ENCODE peak calls at places on chromosomes 11 and 22, in five cellular contexts. H is hepatocyte, P is GM23338, A is lower lobe of right lung, F is foreskin fibroblast. K is an unnamed sample.

GRCh38 chr11:32288276-32288675 is 147.1 kb downstream of the WT1 start:
- DNase-seq in H (no peak), P (peak; percentile 59), A (no peak), F (no peak), K (no peak)

GRCh38 chr11:113247231-113247630 is 67.2 kb upstream of the TTC12 start:
- DNase-seq in H (no peak), P (peak; percentile 31), A (no peak), F (no peak), K (no peak)

GRCh38 chr22:39992088-39992826 is 2.5 kb upstream of the FAM83F start:
- DNase-seq in H (no peak), P (no peak), A (no peak), F (no peak), K (no peak)

GRCh38 chr22:44582016-44582415 is 84.0 kb upstream of the RTL6 start:
- DNase-seq in H (no peak), P (no peak), A (peak; percentile 24), F (no peak), K (no peak)

GRCh38 chr22:45503071-45503815 is 560 bp downstream of the FBLN1 start:
- DNase-seq in H (no peak), P (peak; percentile 68), A (peak; percentile 33), F (no peak), K (peak; percentile 30)

GRCh38 chr22:22769434-22770279 is 118.0 kb upstream of the IGLL5 start:
- DNase-seq in H (no peak), P (no peak), A (no peak), F (no peak), K (no peak)

GRCh38 chr22:30197389-30197788 is 49.2 kb downstream of the LIF start:
- DNase-seq in H (no peak), P (no peak), A (no peak), F (no peak), K (no peak)

GRCh38 chr22:20433191-20433590 is 4.4 kb downstream of the SCARF2 start:
- DNase-seq in H (peak; percentile 4), P (no peak), A (peak; percentile 24), F (no peak), K (no peak)

GRCh38 chr22:47575291-47575690 is 812.8 kb downstream of the TBC1D22A start:
- DNase-seq in H (no peak), P (no peak), A (no peak), F (no peak), K (no peak)

GRCh38 chr11:27485930-27486773 is 13.6 kb upstream of the LGR4 start:
- DNase-seq in H (peak; percentile 67), P (peak; percentile 81), A (no peak), F (peak; percentile 41), K (no peak)

GRCh38 chr11:78161937-78162336 is 22.5 kb upstream of the ALG8 start:
- DNase-seq in H (no peak), P (no peak), A (no peak), F (peak; percentile 19), K (no peak)

GRCh38 chr11:82682003-82682751 is 51.5 kb downstream of the FAM181B start:
- DNase-seq in H (peak; percentile 77), P (peak; percentile 88), A (no peak), F (peak; percentile 32), K (peak; percentile 38)

GRCh38 chr11:12100886-12101285 is 9.5 kb upstream of the MICAL2 start:
- DNase-seq in H (no peak), P (no peak), A (peak; percentile 79), F (no peak), K (no peak)

GRCh38 chr11:75346912-75347647 is 4.4 kb downstream of the ARRB1 start:
- DNase-seq in H (no peak), P (no peak), A (peak; percentile 76), F (peak; percentile 58), K (no peak)

GRCh38 chr11:47659273-47659672 is 16.9 kb upstream of the MTCH2 start:
- DNase-seq in H (no peak), P (no peak), A (no peak), F (no peak), K (no peak)

GRCh38 chr11:35541621-35542375 is 16.4 kb upstream of the PAMR1 start:
- DNase-seq in H (peak; percentile 73), P (no peak), A (no peak), F (peak; percentile 78), K (no peak)

GRCh38 chr11:102780491-102780918 is at the start of gene MMP10:
- DNase-seq in H (peak; percentile 41), P (peak; percentile 86), A (no peak), F (peak; percentile 63), K (no peak)

GRCh38 chr11:30143098-30143705 is 87.6 kb upstream of the FSHB start:
- DNase-seq in H (peak; percentile 51), P (peak; percentile 80), A (no peak), F (no peak), K (peak; percentile 13)

GRCh38 chr22:43376765-43377485 is 33.8 kb upstream of the SCUBE1 start:
- DNase-seq in H (no peak), P (no peak), A (no peak), F (no peak), K (no peak)

GRCh38 chr11:87819141-87819540 is 356.1 kb downstream of the RAB38 start:
- DNase-seq in H (no peak), P (no peak), A (no peak), F (no peak), K (no peak)

GRCh38 chr11:116962108-116962507 is 124.7 kb upstream of the APOA1 start:
- DNase-seq in H (no peak), P (peak; percentile 13), A (no peak), F (peak; percentile 42), K (no peak)

DNA sequence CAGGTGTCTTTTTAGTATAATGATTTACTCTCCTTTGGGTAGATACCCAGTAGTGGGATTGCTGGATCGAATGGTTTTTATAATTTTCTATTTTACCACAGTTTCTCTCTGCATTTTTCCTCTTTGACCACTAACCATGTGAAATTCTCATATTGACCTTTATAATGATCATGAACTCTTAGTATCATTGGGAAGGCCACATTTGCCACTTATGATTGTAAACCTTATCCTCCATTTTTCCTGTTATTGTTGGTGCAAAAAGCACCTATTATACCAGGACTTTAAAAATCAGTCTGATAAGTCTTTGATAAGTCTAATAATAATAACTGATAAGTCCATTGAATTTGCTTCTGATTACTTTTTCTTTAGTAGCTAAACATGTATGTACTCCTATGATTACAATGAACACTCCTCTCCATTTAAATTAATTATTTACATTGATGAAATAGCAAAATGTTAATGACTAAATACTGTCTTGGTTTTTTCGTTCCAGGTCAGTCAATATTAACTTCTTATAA is 9.6 kb downstream of the NEAT1 start:
- DNase-seq in H (no peak), P (no peak), A (no peak), F (no peak), K (no peak)
- H3K4me3 ChIP-seq in H (no peak overlapping the region), P (no peak overlapping the region), A (peak overlapping the region; percentile 91), F (peak overlapping the region; percentile 20), K (no peak overlapping the region)

GRCh38 chr11:64340671-64341335 is 799 bp downstream of the CCDC88B start:
- DNase-seq in H (peak; percentile 34), P (peak; percentile 90), A (peak; percentile 83), F (no peak), K (peak; percentile 31)
- TF ChIP-seq CTCF in H (no peak), P (peak; percentile 56), A (no peak), F (no peak), K (peak; percentile 35)

DNA sequence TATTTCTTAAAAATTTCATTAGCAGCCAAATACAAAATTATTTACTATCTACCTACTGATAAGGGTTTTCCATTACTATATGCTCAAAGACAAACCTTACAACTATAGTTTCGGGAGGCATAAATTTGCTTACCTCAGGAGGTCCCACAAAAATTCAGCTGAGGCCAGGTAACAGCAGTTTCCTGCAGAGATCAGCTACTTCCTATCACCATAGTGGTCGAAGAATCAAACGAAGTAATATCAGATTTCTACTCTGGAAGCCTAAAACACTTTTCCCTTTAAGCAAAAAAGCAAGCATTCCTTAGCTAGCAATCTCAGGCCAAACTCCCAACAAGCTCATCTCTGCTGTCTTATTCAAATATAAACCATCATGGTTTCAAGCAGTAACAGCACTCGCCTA is 3.1 kb downstream of the NAP1L4 start:
- DNase-seq in H (no peak), P (no peak), A (no peak), F (no peak), K (no peak)
- H3K4me3 ChIP-seq in H (peak overlapping the region; percentile 77), P (peak overlapping the region; percentile 99), A (peak overlapping the region; percentile 89), F (peak overlapping the region; percentile 87), K (no peak overlapping the region)

GRCh38 chr11:133619973-133620372 is 87.7 kb upstream of the OPCML start:
- DNase-seq in H (peak; percentile 30), P (peak; percentile 29), A (no peak), F (no peak), K (peak; percentile 40)
- TF ChIP-seq CTCF in H (peak; percentile 50), P (peak; percentile 62), A (no peak), F (no peak), K (peak; percentile 40)

DNA sequence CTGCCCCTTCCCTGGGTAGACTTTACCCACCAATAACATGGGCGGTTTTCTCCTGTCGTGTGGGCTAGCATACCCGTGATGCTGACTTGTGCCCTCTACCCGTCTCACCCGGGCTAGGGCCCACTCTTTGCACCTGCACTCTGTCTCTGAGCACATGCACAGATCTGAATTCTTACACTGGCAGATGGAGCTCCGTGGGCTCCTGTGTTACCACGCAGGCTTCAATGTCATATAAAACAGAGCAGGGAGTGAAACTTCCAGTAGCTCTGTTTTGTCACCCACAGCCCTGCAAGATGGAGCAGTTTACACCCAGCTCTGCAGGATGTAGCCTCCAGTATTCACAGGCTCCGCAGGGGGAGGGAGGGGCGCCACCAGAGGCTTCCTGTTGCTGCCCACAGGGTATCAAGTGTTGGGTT is 1.7 kb downstream of the DGKZ start:
- DNase-seq in H (no peak), P (no peak), A (no peak), F (no peak), K (no peak)
- H3K4me3 ChIP-seq in H (no peak overlapping the region), P (peak overlapping the region; percentile 80), A (peak overlapping the region; percentile 75), F (peak overlapping the region; percentile 82), K (no peak overlapping the region)

GRCh38 chr22:42270512-42271190 is at the start of gene TCF20:
- DNase-seq in H (peak; percentile 91), P (peak; percentile 89), A (peak; percentile 84), F (peak; percentile 64), K (peak; percentile 78)

GRCh38 chr22:42270178-42270511 is 308 bp downstream of the TCF20 start:
- DNase-seq in H (no peak), P (peak; percentile 70), A (no peak), F (no peak), K (peak; percentile 57)

GRCh38 chr22:42271191-42271813 is 849 bp upstream of the TCF20 start:
- DNase-seq in H (no peak), P (no peak), A (no peak), F (no peak), K (no peak)

GRCh38 chr22:42268852-42269406 is 1.5 kb downstream of the TCF20 start:
- DNase-seq in H (no peak), P (no peak), A (no peak), F (no peak), K (no peak)

DNA sequence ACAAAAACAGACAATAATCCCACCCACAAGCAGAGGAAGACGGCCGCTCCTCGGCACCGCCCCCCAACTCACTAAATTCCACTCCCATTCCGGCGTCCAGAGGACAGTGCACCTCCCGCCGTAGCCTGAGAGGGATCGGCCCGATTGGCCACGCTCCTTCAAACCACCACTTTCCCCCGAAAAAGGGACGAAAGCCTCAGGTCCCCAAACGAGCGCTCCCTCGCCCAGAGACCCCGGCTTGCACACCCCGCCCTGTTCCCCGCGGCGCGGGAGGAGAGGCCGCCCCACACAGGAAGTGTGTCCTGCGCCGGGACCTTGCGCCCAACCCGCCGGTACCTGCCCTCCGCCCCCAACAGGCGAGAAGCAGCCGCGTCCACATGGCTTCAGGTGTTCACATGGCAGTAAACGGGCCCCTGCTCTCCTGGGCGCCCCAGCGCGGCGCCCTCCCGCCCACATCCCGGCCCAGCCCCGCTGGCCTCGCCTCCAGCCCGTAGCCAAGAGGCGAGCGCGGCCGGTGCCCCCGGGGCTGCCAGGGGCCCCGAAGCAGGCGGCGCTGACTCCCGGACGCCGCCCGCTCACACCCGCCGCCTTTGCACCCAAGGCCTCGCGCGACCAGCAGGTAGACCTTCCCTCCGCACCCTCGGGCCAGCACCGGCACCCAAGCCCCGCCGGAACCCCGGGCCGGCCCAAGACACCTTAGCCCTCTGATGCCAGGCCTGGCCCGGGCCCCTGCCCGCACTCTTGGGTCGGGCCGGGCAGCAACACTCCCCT is 861 bp downstream of the TCF20 start:
- DNase-seq in H (peak; percentile 85), P (peak; percentile 84), A (peak; percentile 77), F (no peak), K (peak; percentile 79)
- TF ChIP-seq CTCF in H (no peak), P (peak; percentile 8), A (no peak), F (no peak), K (peak; percentile 25)

K was measured in WERI-Rb-1.